ENCODE peak calls at places on chromosome 13, in nine cellular contexts. One of them, this sample, is unnamed.

GRCh38 chr13:30997697-30998547 is 65.5 kb downstream of the TEX26 start:
- DNase-seq in bronchial epithelial cell: peak
- DNase-seq in uterus: no peak
- DNase-seq in progenitor cell of endocrine pancreas: no peak
- DNase-seq in PC-3: no peak
- DNase-seq in colonic mucosa: no peak
- DNase-seq in neural progenitor cell: no peak
- DNase-seq in IMR-90: no peak
- DNase-seq in adrenal gland: peak
- DNase-seq in this sample: no peak

GRCh38 chr13:31011193-31011860 is 78.9 kb downstream of the TEX26 start:
- DNase-seq in bronchial epithelial cell: no peak
- DNase-seq in uterus: no peak
- DNase-seq in progenitor cell of endocrine pancreas: no peak
- DNase-seq in PC-3: no peak
- DNase-seq in colonic mucosa: no peak
- DNase-seq in neural progenitor cell: peak
- DNase-seq in IMR-90: no peak
- DNase-seq in adrenal gland: no peak
- DNase-seq in this sample: no peak

GRCh38 chr13:22744688-22745452 is 435.9 kb upstream of the SGCG start:
- DNase-seq in bronchial epithelial cell: no peak
- DNase-seq in uterus: no peak
- DNase-seq in progenitor cell of endocrine pancreas: no peak
- DNase-seq in PC-3: no peak
- DNase-seq in colonic mucosa: no peak
- DNase-seq in neural progenitor cell: no peak
- DNase-seq in IMR-90: no peak
- DNase-seq in adrenal gland: no peak
- DNase-seq in this sample: no peak

GRCh38 chr13:73341748-73342147 is 282.9 kb downstream of the KLF5 start:
- DNase-seq in bronchial epithelial cell: peak
- DNase-seq in uterus: no peak
- DNase-seq in progenitor cell of endocrine pancreas: no peak
- DNase-seq in PC-3: peak
- DNase-seq in colonic mucosa: no peak
- DNase-seq in neural progenitor cell: no peak
- DNase-seq in IMR-90: peak
- DNase-seq in adrenal gland: no peak
- DNase-seq in this sample: no peak

GRCh38 chr13:72875233-72875632 is 93.3 kb downstream of the PIBF1 start:
- DNase-seq in bronchial epithelial cell: no peak
- DNase-seq in uterus: no peak
- DNase-seq in progenitor cell of endocrine pancreas: no peak
- DNase-seq in PC-3: no peak
- DNase-seq in colonic mucosa: no peak
- DNase-seq in neural progenitor cell: no peak
- DNase-seq in IMR-90: no peak
- DNase-seq in adrenal gland: no peak
- DNase-seq in this sample: no peak

GRCh38 chr13:27791146-27791900 is 960 bp upstream of the GSX1 start:
- DNase-seq in bronchial epithelial cell: no peak
- DNase-seq in uterus: no peak
- DNase-seq in progenitor cell of endocrine pancreas: no peak
- DNase-seq in PC-3: no peak
- DNase-seq in colonic mucosa: no peak
- DNase-seq in neural progenitor cell: no peak
- DNase-seq in IMR-90: no peak
- DNase-seq in adrenal gland: no peak
- DNase-seq in this sample: no peak

GRCh38 chr13:29849731-29850212 is 645 bp downstream of the UBL3 start:
- DNase-seq in bronchial epithelial cell: peak
- DNase-seq in uterus: peak
- DNase-seq in progenitor cell of endocrine pancreas: peak
- DNase-seq in PC-3: peak
- DNase-seq in colonic mucosa: peak
- DNase-seq in neural progenitor cell: peak
- DNase-seq in IMR-90: peak
- DNase-seq in adrenal gland: peak
- DNase-seq in this sample: peak

GRCh38 chr13:33536639-33537425 is 251.3 kb upstream of the STARD13 start:
- DNase-seq in bronchial epithelial cell: peak
- DNase-seq in uterus: no peak
- DNase-seq in progenitor cell of endocrine pancreas: no peak
- DNase-seq in PC-3: peak
- DNase-seq in colonic mucosa: no peak
- DNase-seq in neural progenitor cell: no peak
- DNase-seq in IMR-90: peak
- DNase-seq in adrenal gland: no peak
- DNase-seq in this sample: no peak

GRCh38 chr13:61954092-61954491 is 538.4 kb upstream of the PCDH20 start:
- DNase-seq in bronchial epithelial cell: peak
- DNase-seq in uterus: no peak
- DNase-seq in progenitor cell of endocrine pancreas: no peak
- DNase-seq in PC-3: peak
- DNase-seq in colonic mucosa: no peak
- DNase-seq in neural progenitor cell: peak
- DNase-seq in IMR-90: peak
- DNase-seq in adrenal gland: no peak
- DNase-seq in this sample: no peak

GRCh38 chr13:40164137-40164536 is 502.3 kb downstream of the FOXO1 start:
- DNase-seq in bronchial epithelial cell: peak
- DNase-seq in uterus: no peak
- DNase-seq in progenitor cell of endocrine pancreas: no peak
- DNase-seq in PC-3: peak
- DNase-seq in colonic mucosa: no peak
- DNase-seq in neural progenitor cell: no peak
- DNase-seq in IMR-90: no peak
- DNase-seq in adrenal gland: peak
- DNase-seq in this sample: no peak

GRCh38 chr13:94824601-94825000 is 112.3 kb upstream of the SOX21 start:
- DNase-seq in bronchial epithelial cell: no peak
- DNase-seq in uterus: no peak
- DNase-seq in progenitor cell of endocrine pancreas: no peak
- DNase-seq in PC-3: no peak
- DNase-seq in colonic mucosa: no peak
- DNase-seq in neural progenitor cell: no peak
- DNase-seq in IMR-90: no peak
- DNase-seq in adrenal gland: no peak
- DNase-seq in this sample: no peak

DNA sequence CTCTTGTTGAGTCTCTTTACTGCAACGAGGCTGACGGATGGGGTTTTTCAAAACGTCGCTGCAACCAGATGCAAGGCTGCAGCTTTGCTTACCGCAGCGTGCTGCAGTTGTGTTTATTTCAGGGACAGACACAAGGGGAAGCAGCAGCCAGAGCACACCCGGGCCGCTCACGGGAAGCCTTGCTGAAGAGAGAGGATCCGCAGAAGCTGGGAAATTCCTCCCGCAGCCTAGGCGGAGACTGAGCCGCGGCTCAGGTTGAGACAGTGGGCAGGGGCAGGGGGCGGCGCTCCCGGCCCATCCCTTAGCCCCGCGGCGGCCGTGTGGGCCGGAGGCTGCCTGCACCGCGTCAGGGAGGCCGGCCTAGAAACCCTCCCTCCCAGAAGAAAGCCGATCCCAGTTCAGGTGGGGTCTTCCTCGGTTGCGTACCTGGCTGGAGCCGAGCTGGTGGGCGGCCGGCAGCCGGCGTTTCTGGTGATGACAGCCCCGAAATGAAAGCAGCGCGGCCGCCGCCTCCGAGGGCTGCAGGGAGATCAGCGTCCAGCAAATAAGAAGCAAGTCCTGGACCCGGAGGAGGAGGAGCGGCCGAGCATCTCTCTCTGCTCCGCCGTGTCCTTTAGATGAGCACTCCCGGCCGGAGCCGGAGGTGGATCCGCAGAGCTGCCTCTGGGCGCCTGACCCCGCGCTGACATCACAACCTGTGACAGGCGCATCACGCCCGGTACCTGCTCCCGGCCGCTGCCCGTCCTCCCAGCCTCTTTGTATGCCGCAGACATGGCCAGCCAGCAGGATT is at the start of gene FRY:
- DNase-seq in bronchial epithelial cell: peak
- DNase-seq in uterus: peak
- DNase-seq in progenitor cell of endocrine pancreas: peak
- DNase-seq in PC-3: peak
- DNase-seq in colonic mucosa: peak
- DNase-seq in neural progenitor cell: peak
- DNase-seq in IMR-90: peak
- DNase-seq in adrenal gland: peak
- DNase-seq in this sample: peak
- TF ChIP-seq CTCF in bronchial epithelial cell: peak
- TF ChIP-seq CTCF in uterus: no peak
- TF ChIP-seq CTCF in progenitor cell of endocrine pancreas: no peak
- TF ChIP-seq CTCF in PC-3: no peak
- TF ChIP-seq CTCF in colonic mucosa: no peak
- TF ChIP-seq CTCF in neural progenitor cell: peak
- TF ChIP-seq CTCF in IMR-90: peak
- TF ChIP-seq CTCF in adrenal gland: no peak
- TF ChIP-seq CTCF in this sample: no peak

DNA sequence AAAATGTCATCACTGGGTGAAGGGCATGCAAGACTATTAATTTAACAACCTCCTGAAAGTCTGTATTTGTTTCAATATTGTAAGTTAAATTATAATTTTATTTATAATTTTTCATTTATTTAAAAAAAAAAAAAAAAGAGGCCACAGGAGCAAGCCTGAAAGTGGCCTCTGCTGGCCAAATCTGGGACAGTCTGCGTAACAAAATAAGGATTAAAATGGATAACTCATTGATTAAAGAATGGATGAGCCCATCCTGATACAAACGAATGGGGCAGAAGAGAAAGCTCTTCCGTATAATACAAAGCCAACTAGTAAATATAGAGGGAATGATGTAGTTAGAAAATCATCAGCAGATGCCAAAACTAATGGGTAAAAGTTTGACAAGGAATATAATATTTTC is 36.2 kb downstream of the SUCLA2 start:
- DNase-seq in bronchial epithelial cell: no peak
- DNase-seq in uterus: no peak
- DNase-seq in progenitor cell of endocrine pancreas: no peak
- DNase-seq in PC-3: no peak
- DNase-seq in colonic mucosa: no peak
- DNase-seq in neural progenitor cell: no peak
- DNase-seq in IMR-90: no peak
- DNase-seq in adrenal gland: no peak
- DNase-seq in this sample: no peak
- TF ChIP-seq CTCF in bronchial epithelial cell: no peak
- TF ChIP-seq CTCF in uterus: no peak
- TF ChIP-seq CTCF in progenitor cell of endocrine pancreas: no peak
- TF ChIP-seq CTCF in PC-3: no peak
- TF ChIP-seq CTCF in colonic mucosa: no peak
- TF ChIP-seq CTCF in neural progenitor cell: no peak
- TF ChIP-seq CTCF in IMR-90: no peak
- TF ChIP-seq CTCF in adrenal gland: no peak
- TF ChIP-seq CTCF in this sample: no peak

DNA sequence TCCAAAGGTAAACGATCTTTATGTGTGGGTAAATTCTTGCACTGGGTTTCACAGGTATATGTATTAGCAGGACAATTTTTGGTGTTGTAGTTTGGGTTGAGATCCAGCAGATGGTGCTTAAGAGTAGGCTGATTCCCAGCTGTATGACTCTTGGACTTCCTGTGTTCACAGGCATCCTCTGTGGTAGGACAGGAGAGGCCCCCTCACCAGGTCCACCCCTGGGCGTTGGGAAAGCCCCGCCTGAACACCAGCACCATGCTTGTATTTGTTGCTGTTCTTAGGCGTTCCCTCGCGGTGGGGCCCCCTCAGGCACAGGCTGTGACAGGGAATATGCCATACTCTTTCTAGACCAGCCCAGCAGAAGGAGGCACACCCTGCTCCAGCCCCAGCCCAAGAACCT is 49.5 kb upstream of the PCDH17 start:
- DNase-seq in bronchial epithelial cell: no peak
- DNase-seq in uterus: no peak
- DNase-seq in progenitor cell of endocrine pancreas: no peak
- DNase-seq in PC-3: no peak
- DNase-seq in colonic mucosa: no peak
- DNase-seq in neural progenitor cell: peak
- DNase-seq in IMR-90: no peak
- DNase-seq in adrenal gland: no peak
- DNase-seq in this sample: no peak
- TF ChIP-seq CTCF in bronchial epithelial cell: no peak
- TF ChIP-seq CTCF in uterus: no peak
- TF ChIP-seq CTCF in progenitor cell of endocrine pancreas: no peak
- TF ChIP-seq CTCF in PC-3: no peak
- TF ChIP-seq CTCF in colonic mucosa: no peak
- TF ChIP-seq CTCF in neural progenitor cell: peak
- TF ChIP-seq CTCF in IMR-90: no peak
- TF ChIP-seq CTCF in adrenal gland: no peak
- TF ChIP-seq CTCF in this sample: no peak

GRCh38 chr13:109698779-109699178 is 87.6 kb downstream of the IRS2 start:
- DNase-seq in bronchial epithelial cell: peak
- DNase-seq in uterus: no peak
- DNase-seq in progenitor cell of endocrine pancreas: no peak
- DNase-seq in PC-3: peak
- DNase-seq in colonic mucosa: no peak
- DNase-seq in neural progenitor cell: no peak
- DNase-seq in IMR-90: peak
- DNase-seq in adrenal gland: no peak
- DNase-seq in this sample: no peak

GRCh38 chr13:109700176-109700575 is 86.2 kb downstream of the IRS2 start:
- DNase-seq in bronchial epithelial cell: peak
- DNase-seq in uterus: peak
- DNase-seq in progenitor cell of endocrine pancreas: no peak
- DNase-seq in PC-3: peak
- DNase-seq in colonic mucosa: peak
- DNase-seq in neural progenitor cell: no peak
- DNase-seq in IMR-90: peak
- DNase-seq in adrenal gland: peak
- DNase-seq in this sample: peak

GRCh38 chr13:109703250-109703649 is 83.1 kb downstream of the IRS2 start:
- DNase-seq in bronchial epithelial cell: no peak
- DNase-seq in uterus: no peak
- DNase-seq in progenitor cell of endocrine pancreas: no peak
- DNase-seq in PC-3: no peak
- DNase-seq in colonic mucosa: no peak
- DNase-seq in neural progenitor cell: no peak
- DNase-seq in IMR-90: no peak
- DNase-seq in adrenal gland: no peak
- DNase-seq in this sample: no peak

GRCh38 chr13:109697936-109698335 is 88.4 kb downstream of the IRS2 start:
- DNase-seq in bronchial epithelial cell: no peak
- DNase-seq in uterus: no peak
- DNase-seq in progenitor cell of endocrine pancreas: no peak
- DNase-seq in PC-3: no peak
- DNase-seq in colonic mucosa: no peak
- DNase-seq in neural progenitor cell: no peak
- DNase-seq in IMR-90: no peak
- DNase-seq in adrenal gland: no peak
- DNase-seq in this sample: no peak

DNA sequence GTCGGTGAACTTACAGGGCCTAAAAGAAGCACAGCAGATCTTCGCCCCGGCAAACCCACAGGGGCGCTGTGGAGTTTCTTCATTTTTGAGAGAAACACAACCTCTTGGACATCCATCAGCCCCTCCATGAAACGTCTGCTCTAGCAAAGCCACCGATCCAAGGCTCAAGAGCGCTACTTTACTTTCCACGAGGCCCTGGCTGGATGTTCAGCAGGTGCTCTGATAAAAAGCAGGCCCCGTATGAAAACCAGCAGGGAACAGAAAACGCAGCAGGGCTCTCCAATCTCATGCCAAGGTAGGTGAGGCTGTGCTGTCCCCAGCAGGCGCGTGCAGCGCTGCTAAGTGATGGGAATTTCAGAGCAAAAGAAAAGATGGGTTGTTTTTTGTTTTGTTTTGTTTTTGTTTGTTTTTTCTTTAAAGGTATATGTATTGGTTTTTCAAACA is 86.7 kb downstream of the IRS2 start:
- DNase-seq in bronchial epithelial cell: no peak
- DNase-seq in uterus: no peak
- DNase-seq in progenitor cell of endocrine pancreas: no peak
- DNase-seq in PC-3: no peak
- DNase-seq in colonic mucosa: no peak
- DNase-seq in neural progenitor cell: peak
- DNase-seq in IMR-90: no peak
- DNase-seq in adrenal gland: no peak
- DNase-seq in this sample: no peak
- TF ChIP-seq CTCF in bronchial epithelial cell: no peak
- TF ChIP-seq CTCF in uterus: no peak
- TF ChIP-seq CTCF in progenitor cell of endocrine pancreas: peak
- TF ChIP-seq CTCF in PC-3: no peak
- TF ChIP-seq CTCF in colonic mucosa: no peak
- TF ChIP-seq CTCF in neural progenitor cell: peak
- TF ChIP-seq CTCF in IMR-90: no peak
- TF ChIP-seq CTCF in adrenal gland: no peak
- TF ChIP-seq CTCF in this sample: no peak

This sample was measured in dorsolateral prefrontal cortex.